ENCODE peak calls at places on chromosome X, in six cellular contexts. M, Q, U, J, W and X are unnamed samples.

GRCh38 chrX:3811331-3812311 is 98.2 kb upstream of the PRKX start:
- DNase-seq in M (no peak), Q (peak; percentile 53), U (no peak), J (peak; percentile 87), W (no peak), X (no peak)

GRCh38 chrX:149757206-149758067 is 16.4 kb upstream of the HSFX1 start:
- DNase-seq in M (no peak), Q (no peak), U (no peak), J (no peak), W (no peak), X (no peak)

GRCh38 chrX:16882188-16882587 is 12.0 kb upstream of the RBBP7 start:
- DNase-seq in M (no peak), Q (peak; percentile 20), U (peak; percentile 40), J (peak; percentile 41), W (peak; percentile 14), X (no peak)

GRCh38 chrX:53287493-53288138 is 6.2 kb upstream of the IQSEC2 start:
- DNase-seq in M (no peak), Q (peak; percentile 5), U (peak; percentile 41), J (peak; percentile 7), W (peak; percentile 68), X (no peak)

GRCh38 chrX:17369294-17369693 is 5.7 kb upstream of the NHS start:
- DNase-seq in M (no peak), Q (no peak), U (no peak), J (no peak), W (no peak), X (no peak)

GRCh38 chrX:119895843-119896326 is at the start of gene AKAP14:
- DNase-seq in M (no peak), Q (no peak), U (peak; percentile 27), J (no peak), W (no peak), X (no peak)

GRCh38 chrX:104618106-104618895 is 52.3 kb downstream of the IL1RAPL2 start:
- DNase-seq in M (no peak), Q (no peak), U (no peak), J (no peak), W (no peak), X (no peak)

GRCh38 chrX:76183289-76184057 is 10.6 kb downstream of the PBDC1 start:
- DNase-seq in M (no peak), Q (no peak), U (no peak), J (no peak), W (peak; percentile 45), X (no peak)

GRCh38 chrX:53089224-53089842 is 4.6 kb upstream of the KANTR start:
- DNase-seq in M (peak; percentile 15), Q (peak; percentile 36), U (peak; percentile 26), J (peak; percentile 55), W (peak; percentile 29), X (no peak)

GRCh38 chrX:8090482-8090881 is 80.6 kb downstream of the VCX2 start:
- DNase-seq in M (no peak), Q (no peak), U (no peak), J (no peak), W (no peak), X (no peak)